ENCODE peak calls at places on chromosomes 16 and 17, in five cellular contexts. C is tibial nerve, D is H1, R is transverse colon, H is heart left ventricle. N is an unnamed sample. For H3K4me1, the result is how much of the 10 kb centered on the place peaks cover.

GRCh38 chr16:66842765-66843164 is 1.4 kb upstream of the CA7 start:
- DNase-seq in C (no peak), D (no peak), R (no peak), H (no peak), N (no peak)

GRCh38 chr16:78654929-78655328 is 555.5 kb downstream of the WWOX start:
- DNase-seq in C (no peak), D (no peak), R (no peak), H (no peak), N (no peak)

GRCh38 chr16:29926675-29927522 is 873 bp upstream of the KCTD13 start:
- DNase-seq in C (peak), D (peak), R (peak), H (no peak), N (peak)

GRCh38 chr17:57622886-57623433 is 122.1 kb downstream of the CCDC182 start:
- DNase-seq in C (no peak), D (no peak), R (no peak), H (peak), N (no peak)

GRCh38 chr17:8941520-8941919 is 24.0 kb downstream of the PIK3R5 start:
- DNase-seq in C (no peak), D (no peak), R (peak), H (no peak), N (no peak)

GRCh38 chr17:35948092-35948491 is 4.6 kb upstream of the LYZL6 start:
- DNase-seq in C (no peak), D (no peak), R (no peak), H (no peak), N (no peak)

GRCh38 chr17:42612013-42612412 is 2.5 kb downstream of the TUBG1 start:
- DNase-seq in C (no peak), D (no peak), R (no peak), H (no peak), N (no peak)

GRCh38 chr16:78918805-78919204 is 681.7 kb downstream of the MAF start:
- DNase-seq in C (no peak), D (no peak), R (no peak), H (no peak), N (no peak)

GRCh38 chr16:20897897-20898296 is 2.3 kb downstream of the DCUN1D3 start:
- DNase-seq in C (no peak), D (no peak), R (no peak), H (no peak), N (no peak)

GRCh38 chr16:10355589-10355988 is 30.3 kb upstream of the ATF7IP2 start:
- DNase-seq in C (no peak), D (no peak), R (no peak), H (no peak), N (no peak)

GRCh38 chr17:53039981-53040380 is 782.7 kb upstream of the KIF2B start:
- DNase-seq in C (no peak), D (no peak), R (no peak), H (no peak), N (no peak)

GRCh38 chr17:39923230-39923629 is 4.2 kb downstream of the ORMDL3 start:
- DNase-seq in C (no peak), D (no peak), R (no peak), H (no peak), N (no peak)

GRCh38 chr16:30858829-30859423 is 35.0 kb downstream of the BCL7C start:
- DNase-seq in C (no peak), D (no peak), R (no peak), H (no peak), N (no peak)

GRCh38 chr16:56450275-56450889 is 750 bp downstream of the NUDT21 start:
- DNase-seq in C (no peak), D (no peak), R (no peak), H (no peak), N (no peak)

GRCh38 chr16:60107467-60107866 is 1373.4 kb upstream of the GOT2 start:
- DNase-seq in C (no peak), D (no peak), R (no peak), H (no peak), N (no peak)

GRCh38 chr17:62800580-62800979 is 7.5 kb downstream of the MARCHF10 start:
- DNase-seq in C (no peak), D (peak), R (no peak), H (no peak), N (no peak)

GRCh38 chr16:80122155-80122554 is 418.6 kb upstream of the DYNLRB2 start:
- DNase-seq in C (peak), D (no peak), R (peak), H (peak), N (no peak)

GRCh38 chr17:80263253-80264047 is 2.8 kb downstream of the RNF213 start:
- DNase-seq in C (peak), D (peak), R (peak), H (peak), N (peak)
- TF ChIP-seq POLR2A in C (no peak), D (no peak), R (peak), H (peak), N (no peak)

DNA sequence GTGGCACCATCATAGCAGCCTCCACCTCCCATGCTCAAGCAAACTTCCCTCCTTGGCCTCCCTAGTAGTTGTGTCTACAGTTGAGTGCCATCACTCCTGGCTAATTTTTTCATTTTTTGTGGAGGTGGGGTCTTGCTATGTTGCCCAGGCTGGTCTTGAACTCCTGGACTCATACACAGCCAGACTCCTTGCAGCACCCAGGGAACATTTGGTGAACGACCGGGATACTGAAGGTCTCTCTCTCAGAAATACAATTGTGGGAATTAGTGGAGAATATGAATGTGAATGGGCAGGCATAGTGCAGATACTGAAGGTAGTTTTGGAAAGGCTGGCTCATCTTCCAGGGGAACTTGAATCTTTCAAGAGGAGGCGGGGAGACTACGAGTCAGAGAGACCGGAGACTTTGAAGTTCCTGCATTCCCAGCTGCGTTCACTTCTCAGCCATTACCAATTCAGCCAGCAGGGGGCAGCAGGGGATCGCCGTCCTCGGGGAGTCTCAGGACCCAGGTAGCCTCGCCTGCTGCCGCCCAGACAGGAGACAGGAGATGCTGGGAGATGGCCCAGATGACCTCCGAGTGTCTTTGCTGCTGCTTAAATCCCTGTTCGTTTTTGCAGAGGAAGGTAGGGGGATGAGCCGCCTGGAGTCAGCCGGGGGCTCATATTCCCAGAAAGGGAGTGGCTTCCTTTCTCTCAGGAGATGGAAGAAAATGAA is 68.6 kb downstream of the HAPSTR1 start:
- DNase-seq in C (peak), D (peak), R (peak), H (no peak), N (peak)
- TF ChIP-seq CTCF in C (peak), D (peak), R (peak), H (peak), N (peak)

GRCh38 chr17:1201132-1201702 is 21.4 kb upstream of the ABR start:
- DNase-seq in C (no peak), D (no peak), R (no peak), H (no peak), N (no peak)

GRCh38 chr17:1196946-1197345 is 17.2 kb upstream of the ABR start:
- DNase-seq in C (no peak), D (no peak), R (no peak), H (no peak), N (no peak)

GRCh38 chr17:1200440-1200839 is 20.7 kb upstream of the ABR start:
- DNase-seq in C (no peak), D (no peak), R (no peak), H (no peak), N (no peak)

GRCh38 chr17:1197379-1197778 is 17.6 kb upstream of the ABR start:
- DNase-seq in C (peak), D (no peak), R (no peak), H (no peak), N (no peak)

DNA sequence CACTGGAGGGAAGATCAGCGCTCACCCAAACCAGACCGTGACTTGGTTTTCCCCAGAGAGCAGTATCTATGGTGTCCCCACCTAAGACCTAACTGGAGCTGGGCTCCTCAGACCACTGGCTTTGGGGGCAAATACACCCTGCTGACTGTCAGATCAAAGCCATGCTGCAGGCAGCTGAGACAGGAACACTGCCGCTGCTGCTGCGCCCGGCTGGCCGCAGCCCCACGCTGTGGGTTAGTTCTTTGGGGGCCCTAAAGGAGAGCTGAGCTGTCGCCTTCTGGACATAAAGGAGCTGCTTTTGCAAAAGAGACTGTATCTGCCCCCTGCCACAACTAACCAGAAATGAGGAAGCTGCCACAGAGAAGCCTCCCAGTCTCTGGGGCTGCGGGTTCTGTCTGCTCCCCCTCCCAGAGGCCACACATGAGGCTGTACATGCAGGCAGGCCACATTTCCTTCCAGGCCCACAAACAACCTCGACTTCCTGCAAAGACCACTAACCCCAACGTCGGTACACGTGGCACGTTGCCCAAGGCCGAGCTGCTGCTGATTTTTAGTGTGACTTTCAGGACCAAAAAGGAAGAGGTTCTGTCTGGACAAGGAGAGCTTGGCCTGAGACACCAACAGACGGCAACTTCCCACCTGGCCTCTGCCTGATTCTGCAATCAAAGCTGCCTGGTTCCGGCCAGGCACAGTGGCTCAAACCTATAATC is 18.2 kb upstream of the ABR start:
- DNase-seq in C (peak), D (no peak), R (peak), H (peak), N (peak)
- H3K4me1 ChIP-seq in C (under half), D (under half), R (under half), H (under half), N (under half)

GRCh38 chr17:30831663-30832437 is at the start of gene ATAD5:
- DNase-seq in C (peak), D (peak), R (peak), H (peak), N (peak)
- TF ChIP-seq POLR2A in C (no peak), D (peak), R (no peak), H (no peak), N (no peak)

GRCh38 chr16:85481206-85481605 is 131.9 kb upstream of the GSE1 start:
- DNase-seq in C (no peak), D (no peak), R (no peak), H (no peak), N (no peak)

GRCh38 chr16:85477801-85478363 is 135.2 kb upstream of the GSE1 start:
- DNase-seq in C (no peak), D (no peak), R (no peak), H (no peak), N (no peak)

GRCh38 chr16:85481738-85482137 is 131.4 kb upstream of the GSE1 start:
- DNase-seq in C (no peak), D (no peak), R (no peak), H (no peak), N (no peak)

GRCh38 chr16:85480727-85481101 is 132.4 kb upstream of the GSE1 start:
- DNase-seq in C (no peak), D (no peak), R (no peak), H (no peak), N (no peak)

GRCh38 chr16:85479972-85480726 is 133.0 kb upstream of the GSE1 start:
- DNase-seq in C (no peak), D (peak), R (peak), H (no peak), N (no peak)
- TF ChIP-seq CTCF in C (peak), D (peak), R (peak), H (peak), N (peak)

GRCh38 chr17:2847601-2848255 is 51.5 kb downstream of the RAP1GAP2 start:
- DNase-seq in C (no peak), D (no peak), R (no peak), H (no peak), N (no peak)

GRCh38 chr17:2851615-2852014 is 55.4 kb downstream of the RAP1GAP2 start:
- DNase-seq in C (no peak), D (no peak), R (no peak), H (no peak), N (no peak)

GRCh38 chr17:2850991-2851390 is 54.8 kb downstream of the RAP1GAP2 start:
- DNase-seq in C (no peak), D (no peak), R (no peak), H (no peak), N (no peak)

GRCh38 chr17:2852211-2852610 is 56.0 kb downstream of the RAP1GAP2 start:
- DNase-seq in C (no peak), D (no peak), R (peak), H (no peak), N (no peak)

GRCh38 chr17:2849327-2849670 is 53.1 kb downstream of the RAP1GAP2 start:
- DNase-seq in C (no peak), D (no peak), R (no peak), H (no peak), N (no peak)
- H3K4me1 ChIP-seq in C (under half), D (under half), R (under half), H (under half), N (under half)

DNA sequence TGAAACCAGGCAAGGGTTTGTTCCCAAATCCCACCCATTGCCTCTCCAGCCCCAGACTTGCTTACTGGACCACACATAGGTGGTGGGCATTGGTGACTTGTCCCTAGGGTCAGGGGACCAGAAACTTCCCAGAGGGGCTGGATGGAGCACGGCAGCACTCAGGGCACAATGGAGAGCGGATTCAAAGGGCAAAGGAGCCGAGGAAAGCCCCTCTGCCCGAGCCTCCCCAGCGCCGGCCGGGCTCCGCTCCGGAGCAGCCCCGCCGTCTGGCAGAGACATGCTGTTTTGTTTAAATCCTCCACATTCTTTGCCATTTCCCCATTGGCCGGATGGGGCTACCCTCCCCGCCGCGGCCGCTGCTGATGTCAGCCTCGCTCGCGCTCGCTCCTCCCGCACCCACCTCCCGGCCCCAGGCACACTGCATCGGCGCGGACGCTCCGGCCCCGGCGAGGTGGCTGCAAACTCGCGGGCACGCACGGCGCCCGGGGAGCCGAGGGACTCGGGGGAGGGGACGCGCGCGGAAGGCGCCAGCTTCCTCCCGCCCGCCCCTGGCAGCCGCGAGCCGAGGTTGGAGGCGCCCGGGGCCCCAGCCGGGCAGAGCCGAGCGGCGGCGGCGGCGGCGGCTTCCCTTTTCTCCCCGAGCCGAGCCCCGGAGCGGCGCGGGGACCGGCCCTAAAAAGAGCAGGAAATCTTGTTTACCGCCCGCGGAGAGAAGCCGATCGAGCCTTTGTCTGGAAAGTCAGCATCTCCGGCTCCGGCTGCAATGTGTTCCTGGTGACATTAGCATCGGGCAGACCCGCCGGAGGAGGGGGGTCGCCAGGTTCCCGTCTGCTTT is at the start of gene PITPNC1:
- DNase-seq in C (peak), D (peak), R (peak), H (peak), N (peak)
- TF ChIP-seq POLR2A in C (peak), D (peak), R (peak), H (peak), N (peak)

GRCh38 chr16:89704281-89704680 is 2.8 kb upstream of the SPATA2L start:
- DNase-seq in C (no peak), D (no peak), R (no peak), H (peak), N (no peak)

GRCh38 chr16:89706446-89707260 is 5.1 kb upstream of the SPATA2L start:
- DNase-seq in C (no peak), D (no peak), R (no peak), H (peak), N (no peak)

GRCh38 chr16:89701425-89702406 is at the start of gene SPATA2L:
- DNase-seq in C (peak), D (peak), R (peak), H (peak), N (peak)

GRCh38 chr16:89707695-89708094 is 6.2 kb upstream of the SPATA2L start:
- DNase-seq in C (no peak), D (no peak), R (no peak), H (no peak), N (no peak)

DNA sequence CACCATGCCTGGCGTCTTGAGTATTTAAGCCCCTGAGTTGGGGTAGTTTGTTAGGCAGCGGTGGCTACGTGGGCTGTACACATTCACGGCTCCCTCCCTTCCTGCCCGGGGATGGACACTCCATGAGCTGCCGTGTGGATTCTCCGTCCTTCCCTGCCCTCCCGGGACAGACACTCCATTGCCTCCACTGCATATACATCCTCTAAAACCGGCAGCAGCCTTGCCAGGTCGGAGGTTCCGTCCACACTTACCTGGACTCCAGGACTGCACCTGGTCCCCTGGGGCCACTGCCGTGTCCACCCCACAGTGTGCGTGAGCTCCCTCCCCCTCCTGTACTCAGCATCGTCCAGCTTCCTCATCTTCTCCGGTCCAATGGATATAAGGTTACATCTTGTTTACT is 3.5 kb upstream of the SPATA2L start:
- DNase-seq in C (no peak), D (no peak), R (no peak), H (peak), N (no peak)
- TF ChIP-seq CTCF in C (no peak), D (no peak), R (no peak), H (no peak), N (no peak)

DNA sequence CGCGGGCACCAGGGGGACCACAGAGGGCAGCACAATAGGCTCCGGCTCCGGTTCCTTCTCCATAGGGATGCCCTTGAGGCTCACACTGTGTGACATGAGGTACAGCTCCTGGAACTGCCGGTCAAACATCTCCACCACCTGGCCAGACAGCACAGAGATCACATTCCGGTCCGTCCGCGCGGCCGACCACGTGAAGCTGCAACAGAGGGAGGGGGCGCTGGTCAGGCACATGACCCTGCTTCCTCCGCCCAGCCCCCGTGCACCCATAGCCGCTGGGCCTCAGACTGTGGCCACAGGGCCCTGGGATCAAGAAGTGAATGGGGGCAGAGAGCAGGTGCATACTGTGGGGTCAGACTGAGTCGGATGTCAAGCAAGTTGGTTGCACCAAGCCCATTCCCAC is 25.9 kb downstream of the FAM83G start:
- DNase-seq in C (no peak), D (no peak), R (no peak), H (no peak), N (no peak)
- H3K4me1 ChIP-seq in C (under half), D (under half), R (half or more), H (under half), N (under half)

GRCh38 chr17:21287703-21288449 is 3.4 kb downstream of the MAP2K3 start:
- DNase-seq in C (peak), D (no peak), R (peak), H (peak), N (peak)
- TF ChIP-seq POLR2A in C (no peak), D (no peak), R (peak), H (peak), N (no peak)